ENCODE peak calls at places on chromosomes 7 and 10, in nine cellular contexts. T, U, F, G, V, Y, I, L and O are unnamed samples.

GRCh38 chr7:3067193-3067592 is 23.5 kb upstream of the CARD11 start:
- DNase-seq in I (no peak), L (no peak), Y (no peak), F (no peak), U (no peak), T (no peak), G (no peak), V (no peak), O (no peak)

GRCh38 chr7:31663072-31663471 is 23.9 kb upstream of the PPP1R17 start:
- DNase-seq in V (no peak), L (peak; percentile 87), G (no peak), I (peak; percentile 36), F (no peak), Y (no peak), T (no peak), U (no peak), O (no peak)

GRCh38 chr10:72834183-72834825 is 59.2 kb upstream of the OIT3 start:
- DNase-seq in L (no peak), U (peak; percentile 48), F (peak; percentile 29), Y (no peak), V (peak; percentile 57), G (no peak), I (peak; percentile 98), T (peak; percentile 86), O (no peak)

GRCh38 chr10:28676968-28677888 is at the start of gene BAMBI:
- DNase-seq in V (peak; percentile 95), L (peak; percentile 89), T (peak; percentile 97), G (peak; percentile 93), F (peak; percentile 89), U (peak; percentile 77), Y (peak; percentile 94), I (peak; percentile 89), O (peak; percentile 45)

GRCh38 chr7:24169077-24169624 is 114.8 kb upstream of the NPY start:
- DNase-seq in Y (no peak), I (no peak), F (no peak), G (no peak), V (no peak), U (no peak), T (no peak), L (no peak), O (no peak)

GRCh38 chr10:28328346-28328745 is 25.5 kb upstream of the MPP7 start:
- DNase-seq in V (no peak), F (no peak), T (no peak), Y (no peak), I (no peak), L (no peak), U (no peak), G (no peak), O (no peak)

GRCh38 chr10:77386833-77387232 is 250.8 kb downstream of the KCNMA1 start:
- DNase-seq in V (no peak), G (no peak), I (peak; percentile 96), L (no peak), Y (no peak), T (peak; percentile 64), U (no peak), F (no peak), O (no peak)

GRCh38 chr7:67462781-67463191 is 466.2 kb downstream of the TYW1 start:
- DNase-seq in T (peak; percentile 9), Y (peak; percentile 34), I (no peak), F (no peak), U (no peak), L (no peak), G (no peak), V (peak; percentile 88), O (no peak)

GRCh38 chr7:47215640-47216039 is 366.3 kb downstream of the TNS3 start:
- DNase-seq in V (no peak), I (no peak), U (no peak), Y (no peak), F (no peak), T (no peak), G (no peak), L (no peak), O (no peak)

GRCh38 chr10:69968830-69969229 is 83.8 kb upstream of the MACROH2A2 start:
- DNase-seq in V (peak; percentile 45), U (peak; percentile 13), I (peak; percentile 64), Y (no peak), L (no peak), F (no peak), G (no peak), T (no peak), O (no peak)

GRCh38 chr7:12985228-12985627 is 297.8 kb downstream of the ARL4A start:
- DNase-seq in Y (no peak), G (no peak), L (no peak), F (no peak), V (no peak), I (no peak), T (no peak), U (no peak), O (no peak)

GRCh38 chr7:47088329-47089067 is 493.4 kb downstream of the TNS3 start:
- DNase-seq in V (peak; percentile 77), L (peak; percentile 69), T (peak; percentile 79), Y (peak; percentile 27), G (peak; percentile 76), F (peak; percentile 59), I (peak; percentile 74), U (peak; percentile 34), O (no peak)

GRCh38 chr10:63591600-63592379 is 70.6 kb downstream of the REEP3 start:
- DNase-seq in G (no peak), F (no peak), T (no peak), Y (no peak), L (no peak), V (no peak), U (no peak), I (peak; percentile 26), O (no peak)

GRCh38 chr10:123038782-123039631 is 30.2 kb downstream of the ACADSB start:
- DNase-seq in F (no peak), L (no peak), Y (no peak), G (no peak), U (no peak), V (no peak), I (no peak), T (no peak), O (no peak)

GRCh38 chr10:123035467-123036086 is 26.8 kb downstream of the ACADSB start:
- DNase-seq in I (no peak), L (no peak), Y (no peak), F (no peak), T (no peak), G (no peak), V (no peak), U (no peak), O (no peak)

GRCh38 chr10:123042708-123043408 is 34.1 kb downstream of the ACADSB start:
- DNase-seq in T (no peak), Y (no peak), F (no peak), I (no peak), L (no peak), U (no peak), G (no peak), V (no peak), O (no peak)

GRCh38 chr10:123043409-123043925 is 34.7 kb downstream of the ACADSB start:
- DNase-seq in U (peak; percentile 80), F (peak; percentile 64), T (peak; percentile 70), Y (peak; percentile 37), L (peak; percentile 79), G (no peak), V (peak; percentile 67), I (peak; percentile 76), O (no peak)

DNA sequence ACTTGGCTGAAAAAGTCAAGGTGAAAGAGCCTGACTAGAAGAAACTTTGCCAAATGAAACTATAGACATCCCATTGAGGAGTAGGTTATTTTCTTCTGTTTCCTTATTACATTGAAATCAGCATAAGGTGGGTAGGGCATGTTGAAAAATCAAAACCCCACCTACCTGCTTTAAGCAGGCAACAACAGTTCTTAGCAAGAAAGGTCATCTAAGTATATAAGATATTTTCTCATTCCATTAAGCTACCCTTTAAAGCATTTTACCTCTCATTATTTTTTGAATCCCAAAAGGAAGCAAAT is 30.8 kb downstream of the ACADSB start:
- DNase-seq in V (no peak), U (no peak), I (no peak), F (no peak), G (no peak), L (no peak), T (no peak), Y (no peak), O (no peak)
- H3K27ac ChIP-seq in V (no peak overlapping the region), U (no peak overlapping the region), I (no peak overlapping the region), F (no peak overlapping the region), G (no peak overlapping the region), L (no peak overlapping the region), T (no peak overlapping the region), Y (no peak overlapping the region), O (no peak overlapping the region)

GRCh38 chr7:155764432-155764798 is 47.8 kb downstream of the SHH start:
- DNase-seq in V (no peak), L (no peak), F (no peak), T (no peak), U (no peak), G (no peak), I (no peak), Y (no peak), O (no peak)
- H3K27ac ChIP-seq in V (no peak overlapping the region), L (no peak overlapping the region), F (no peak overlapping the region), T (no peak overlapping the region), U (no peak overlapping the region), G (no peak overlapping the region), I (no peak overlapping the region), Y (peak overlapping the region; percentile 2), O (no peak overlapping the region)

GRCh38 chr10:60238408-60239100 is 151.1 kb downstream of the ANK3 start:
- DNase-seq in G (no peak), U (peak; percentile 2), T (peak; percentile 69), I (peak; percentile 89), V (peak; percentile 18), F (no peak), L (peak; percentile 47), Y (no peak), O (no peak)

GRCh38 chr10:60234531-60234930 is 155.1 kb downstream of the ANK3 start:
- DNase-seq in U (no peak), V (no peak), F (no peak), L (no peak), T (no peak), Y (no peak), I (no peak), G (no peak), O (no peak)

GRCh38 chr10:60237977-60238376 is 151.7 kb downstream of the ANK3 start:
- DNase-seq in L (no peak), T (peak; percentile 13), U (no peak), V (no peak), F (no peak), G (no peak), Y (no peak), I (peak; percentile 81), O (no peak)

GRCh38 chr10:60236869-60237524 is 152.7 kb downstream of the ANK3 start:
- DNase-seq in V (peak; percentile 16), L (no peak), I (no peak), F (no peak), G (peak; percentile 67), U (no peak), Y (peak; percentile 60), T (peak; percentile 13), O (no peak)

DNA sequence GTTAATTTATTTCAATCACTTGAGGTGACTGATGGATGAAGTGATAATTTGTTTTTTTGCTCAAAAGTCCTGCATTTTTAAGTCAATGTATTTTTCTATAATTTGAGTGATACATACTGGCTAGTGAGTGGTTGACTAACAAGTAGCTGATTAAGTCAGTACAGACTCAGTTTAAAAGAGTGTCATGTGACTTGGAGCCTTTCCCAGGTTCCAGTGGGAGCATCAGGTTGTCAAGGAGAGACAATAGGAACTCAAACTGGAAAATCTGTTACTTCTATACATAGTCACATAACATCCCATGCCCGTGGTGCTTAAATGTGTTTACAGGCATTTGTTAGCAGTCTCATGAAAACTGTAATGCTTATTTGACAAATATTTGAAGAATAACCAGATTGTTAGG is 154.7 kb downstream of the ANK3 start:
- DNase-seq in Y (no peak), G (no peak), F (no peak), L (no peak), V (no peak), U (no peak), I (peak; percentile 77), T (peak; percentile 55), O (no peak)
- H3K27ac ChIP-seq in Y (no peak overlapping the region), G (no peak overlapping the region), F (no peak overlapping the region), L (no peak overlapping the region), V (peak overlapping the region; percentile 14), U (no peak overlapping the region), I (no peak overlapping the region), T (no peak overlapping the region), O (no peak overlapping the region)

GRCh38 chr10:86803156-86803555 is 46.7 kb downstream of the BMPR1A start:
- DNase-seq in V (no peak), U (no peak), F (no peak), G (no peak), I (no peak), L (no peak), Y (no peak), T (peak; percentile 38), O (no peak)
- H3K27ac ChIP-seq in V (peak overlapping the region; percentile 59), U (no peak overlapping the region), F (no peak overlapping the region), G (peak overlapping the region; percentile 55), I (no peak overlapping the region), L (no peak overlapping the region), Y (no peak overlapping the region), T (no peak overlapping the region), O (peak overlapping the region; percentile 53)